ENCODE peak calls at places on chromosomes 2 and 18, in four cellular contexts. F is HepG2, C is K562, J is endothelial cell of umbilical vein. U is an unnamed sample.

GRCh38 chr18:12960395-12960794 is 12.6 kb downstream of the SEH1L start:
- DNase-seq in J (no peak), F (no peak), C (no peak), U (no peak)

GRCh38 chr2:197273485-197273884 is 37.1 kb downstream of the ANKRD44 start:
- DNase-seq in F (no peak), C (no peak), J (no peak), U (no peak)

GRCh38 chr2:20613342-20613916 is 37.5 kb downstream of the HS1BP3 start:
- DNase-seq in J (no peak), C (no peak), F (no peak), U (no peak)

GRCh38 chr2:160210599-160211138 is 10.6 kb upstream of the ITGB6 start:
- DNase-seq in C (peak), J (peak), F (peak), U (peak)

GRCh38 chr18:48163184-48164095 is 233.0 kb upstream of the SMAD2 start:
- DNase-seq in C (no peak), F (no peak), J (no peak), U (no peak)

GRCh38 chr2:208373460-208374089 is 33.0 kb upstream of the PTH2R start:
- DNase-seq in J (peak), C (peak), F (peak), U (peak)

GRCh38 chr2:70111752-70112591 is 24.7 kb downstream of the PCBP1 start:
- DNase-seq in F (no peak), J (no peak), C (no peak), U (no peak)

GRCh38 chr2:113996826-113997599 is 107.1 kb downstream of the ACTR3 start:
- DNase-seq in F (no peak), J (no peak), C (no peak), U (no peak)

GRCh38 chr18:65901522-65901921 is 150.7 kb downstream of the CDH7 start:
- DNase-seq in F (no peak), J (no peak), C (no peak), U (no peak)

GRCh38 chr2:43426305-43427031 is 169.4 kb downstream of the THADA start:
- DNase-seq in F (peak), C (peak), J (peak), U (peak)

GRCh38 chr2:237818066-237818473 is 19.5 kb downstream of the RBM44 start:
- DNase-seq in J (no peak), F (no peak), C (no peak), U (no peak)

GRCh38 chr2:17303054-17303453 is 215.2 kb downstream of the RAD51AP2 start:
- DNase-seq in J (no peak), C (no peak), F (no peak), U (no peak)

GRCh38 chr2:102520009-102520408 is 47.0 kb downstream of the SLC9A4 start:
- DNase-seq in F (peak), C (peak), J (peak), U (peak)

GRCh38 chr2:238439093-238439849 is 12.5 kb downstream of the ASB1 start:
- DNase-seq in C (no peak), F (no peak), J (peak), U (peak)

GRCh38 chr18:46646468-46646867 is 10.6 kb downstream of the LOXHD1 start:
- DNase-seq in F (no peak), J (no peak), C (no peak), U (no peak)

GRCh38 chr2:195695002-195695631 is 38.1 kb downstream of the SLC39A10 start:
- DNase-seq in C (peak), F (no peak), J (no peak), U (no peak)

GRCh38 chr2:182144780-182145170 is 159.1 kb downstream of the PPP1R1C start:
- DNase-seq in C (no peak), F (no peak), J (peak), U (no peak)
- TF ChIP-seq JUN in C (no peak), F (no peak), J (no peak), U (no peak)

GRCh38 chr2:210481601-210482124 is 5.1 kb upstream of the LANCL1 start:
- DNase-seq in F (no peak), J (no peak), C (no peak), U (no peak)
- TF ChIP-seq MYC in F (no peak), J (no peak), C (no peak), U (no peak)

GRCh38 chr2:46871976-46872381 is 43.6 kb downstream of the MCFD2 start:
- DNase-seq in J (no peak), F (no peak), C (peak), U (no peak)

GRCh38 chr2:46875226-46875899 is 40.2 kb downstream of the MCFD2 start:
- DNase-seq in F (no peak), J (no peak), C (no peak), U (no peak)

GRCh38 chr2:46874236-46874929 is 41.2 kb downstream of the MCFD2 start:
- DNase-seq in J (no peak), C (no peak), F (no peak), U (no peak)

GRCh38 chr2:46873632-46874068 is 42.0 kb downstream of the MCFD2 start:
- DNase-seq in F (peak), J (peak), C (peak), U (peak)

GRCh38 chr2:46872876-46873631 is 42.6 kb downstream of the MCFD2 start:
- DNase-seq in F (no peak), C (no peak), J (no peak), U (no peak)
- TF ChIP-seq JUN in F (no peak), C (no peak), J (no peak), U (no peak)

GRCh38 chr18:57027190-57027708 is 119.6 kb upstream of the BOD1L2 start:
- DNase-seq in C (no peak), J (no peak), F (no peak), U (no peak)

GRCh38 chr18:57023483-57023882 is 123.4 kb upstream of the BOD1L2 start:
- DNase-seq in J (no peak), C (no peak), F (no peak), U (no peak)

GRCh38 chr18:57025525-57025924 is 121.4 kb upstream of the BOD1L2 start:
- DNase-seq in F (no peak), C (no peak), J (no peak), U (no peak)

GRCh38 chr18:57029761-57030160 is 117.1 kb upstream of the BOD1L2 start:
- DNase-seq in C (no peak), F (peak), J (no peak), U (no peak)

GRCh38 chr18:57026316-57026715 is 120.6 kb upstream of the BOD1L2 start:
- DNase-seq in F (no peak), C (no peak), J (no peak), U (no peak)
- TF ChIP-seq MYC in F (no peak), C (no peak), J (no peak), U (no peak)

U was measured in A549.